ENCODE peak calls at places on chromosome 16, in six cellular contexts. One of them, this sample, is unnamed.

GRCh38 chr16:87791295-87792204 is 25.8 kb upstream of the KLHDC4 start:
- DNase-seq in AG10803: no peak
- DNase-seq in esophagus muscularis mucosa: no peak
- DNase-seq in spleen: no peak
- DNase-seq in mucosa of descending colon: no peak
- DNase-seq in type B pancreatic cell: no peak
- DNase-seq in this sample: no peak

GRCh38 chr16:51971184-51971583 is 575.8 kb downstream of the TOX3 start:
- DNase-seq in AG10803: peak
- DNase-seq in esophagus muscularis mucosa: no peak
- DNase-seq in spleen: no peak
- DNase-seq in mucosa of descending colon: no peak
- DNase-seq in type B pancreatic cell: no peak
- DNase-seq in this sample: no peak

GRCh38 chr16:68658258-68658973 is 13.3 kb downstream of the CDH3 start:
- DNase-seq in AG10803: peak
- DNase-seq in esophagus muscularis mucosa: no peak
- DNase-seq in spleen: no peak
- DNase-seq in mucosa of descending colon: no peak
- DNase-seq in type B pancreatic cell: no peak
- DNase-seq in this sample: no peak

GRCh38 chr16:64172652-64173051 is 949.2 kb downstream of the CDH11 start:
- DNase-seq in AG10803: no peak
- DNase-seq in esophagus muscularis mucosa: no peak
- DNase-seq in spleen: no peak
- DNase-seq in mucosa of descending colon: no peak
- DNase-seq in type B pancreatic cell: no peak
- DNase-seq in this sample: no peak

GRCh38 chr16:26599786-26600107 is 467.0 kb upstream of the C16orf82 start:
- DNase-seq in AG10803: no peak
- DNase-seq in esophagus muscularis mucosa: peak
- DNase-seq in spleen: no peak
- DNase-seq in mucosa of descending colon: no peak
- DNase-seq in type B pancreatic cell: no peak
- DNase-seq in this sample: no peak

GRCh38 chr16:15635926-15636325 is 7.0 kb downstream of the MARF1 start:
- DNase-seq in AG10803: no peak
- DNase-seq in esophagus muscularis mucosa: no peak
- DNase-seq in spleen: no peak
- DNase-seq in mucosa of descending colon: no peak
- DNase-seq in type B pancreatic cell: no peak
- DNase-seq in this sample: no peak

GRCh38 chr16:46728804-46729203 is 19.3 kb downstream of the MYLK3 start:
- DNase-seq in AG10803: no peak
- DNase-seq in esophagus muscularis mucosa: no peak
- DNase-seq in spleen: peak
- DNase-seq in mucosa of descending colon: no peak
- DNase-seq in type B pancreatic cell: no peak
- DNase-seq in this sample: no peak

GRCh38 chr16:610513-611381 is 20.0 kb upstream of the WFIKKN1 start:
- DNase-seq in AG10803: no peak
- DNase-seq in esophagus muscularis mucosa: no peak
- DNase-seq in spleen: peak
- DNase-seq in mucosa of descending colon: peak
- DNase-seq in type B pancreatic cell: no peak
- DNase-seq in this sample: no peak

GRCh38 chr16:15653227-15653626 is 3.2 kb downstream of the NDE1 start:
- DNase-seq in AG10803: peak
- DNase-seq in esophagus muscularis mucosa: no peak
- DNase-seq in spleen: no peak
- DNase-seq in mucosa of descending colon: no peak
- DNase-seq in type B pancreatic cell: no peak
- DNase-seq in this sample: no peak

GRCh38 chr16:53509906-53510703 is 7.1 kb upstream of the AKTIP start:
- DNase-seq in AG10803: peak
- DNase-seq in esophagus muscularis mucosa: no peak
- DNase-seq in spleen: peak
- DNase-seq in mucosa of descending colon: peak
- DNase-seq in type B pancreatic cell: no peak
- DNase-seq in this sample: no peak

GRCh38 chr16:76389126-76389525 is 111.9 kb downstream of the CNTNAP4 start:
- DNase-seq in AG10803: no peak
- DNase-seq in esophagus muscularis mucosa: no peak
- DNase-seq in spleen: no peak
- DNase-seq in mucosa of descending colon: no peak
- DNase-seq in type B pancreatic cell: no peak
- DNase-seq in this sample: no peak

GRCh38 chr16:2977440-2977839 is 2.8 kb downstream of the PKMYT1 start:
- DNase-seq in AG10803: no peak
- DNase-seq in esophagus muscularis mucosa: no peak
- DNase-seq in spleen: no peak
- DNase-seq in mucosa of descending colon: peak
- DNase-seq in type B pancreatic cell: no peak
- DNase-seq in this sample: no peak

GRCh38 chr16:64654137-64654652 is 467.7 kb downstream of the CDH11 start:
- DNase-seq in AG10803: peak
- DNase-seq in esophagus muscularis mucosa: no peak
- DNase-seq in spleen: no peak
- DNase-seq in mucosa of descending colon: no peak
- DNase-seq in type B pancreatic cell: no peak
- DNase-seq in this sample: no peak

GRCh38 chr16:19138601-19139000 is 24.8 kb downstream of the ITPRIPL2 start:
- DNase-seq in AG10803: peak
- DNase-seq in esophagus muscularis mucosa: peak
- DNase-seq in spleen: no peak
- DNase-seq in mucosa of descending colon: peak
- DNase-seq in type B pancreatic cell: no peak
- DNase-seq in this sample: no peak

GRCh38 chr16:1036121-1036520 is 36.4 kb upstream of the SSTR5 start:
- DNase-seq in AG10803: no peak
- DNase-seq in esophagus muscularis mucosa: no peak
- DNase-seq in spleen: no peak
- DNase-seq in mucosa of descending colon: no peak
- DNase-seq in type B pancreatic cell: no peak
- DNase-seq in this sample: no peak

GRCh38 chr16:86702824-86703588 is 124.7 kb downstream of the FOXL1 start:
- DNase-seq in AG10803: no peak
- DNase-seq in esophagus muscularis mucosa: no peak
- DNase-seq in spleen: no peak
- DNase-seq in mucosa of descending colon: no peak
- DNase-seq in type B pancreatic cell: no peak
- DNase-seq in this sample: no peak

GRCh38 chr16:57795431-57795878 is 6.8 kb downstream of the KIFC3 start:
- DNase-seq in AG10803: peak
- DNase-seq in esophagus muscularis mucosa: no peak
- DNase-seq in spleen: no peak
- DNase-seq in mucosa of descending colon: no peak
- DNase-seq in type B pancreatic cell: no peak
- DNase-seq in this sample: no peak

GRCh38 chr16:1638757-1639156 is 26.6 kb downstream of the CRAMP1 start:
- DNase-seq in AG10803: no peak
- DNase-seq in esophagus muscularis mucosa: no peak
- DNase-seq in spleen: no peak
- DNase-seq in mucosa of descending colon: no peak
- DNase-seq in type B pancreatic cell: no peak
- DNase-seq in this sample: no peak

GRCh38 chr16:75653926-75654325 is 6.4 kb downstream of the TERF2IP start:
- DNase-seq in AG10803: peak
- DNase-seq in esophagus muscularis mucosa: no peak
- DNase-seq in spleen: no peak
- DNase-seq in mucosa of descending colon: no peak
- DNase-seq in type B pancreatic cell: no peak
- DNase-seq in this sample: no peak

GRCh38 chr16:67883146-67883871 is 1.4 kb upstream of the NRN1L start:
- DNase-seq in AG10803: peak
- DNase-seq in esophagus muscularis mucosa: no peak
- DNase-seq in spleen: no peak
- DNase-seq in mucosa of descending colon: no peak
- DNase-seq in type B pancreatic cell: no peak
- DNase-seq in this sample: no peak

GRCh38 chr16:14244344-14245010 is 173.4 kb downstream of the MRTFB start:
- DNase-seq in AG10803: peak
- DNase-seq in esophagus muscularis mucosa: no peak
- DNase-seq in spleen: no peak
- DNase-seq in mucosa of descending colon: no peak
- DNase-seq in type B pancreatic cell: no peak
- DNase-seq in this sample: no peak

GRCh38 chr16:14500791-14501190 is 129.3 kb downstream of the PARN start:
- DNase-seq in AG10803: peak
- DNase-seq in esophagus muscularis mucosa: no peak
- DNase-seq in spleen: no peak
- DNase-seq in mucosa of descending colon: no peak
- DNase-seq in type B pancreatic cell: no peak
- DNase-seq in this sample: no peak

GRCh38 chr16:67666032-67666537 is 465 bp downstream of the ENKD1 start:
- DNase-seq in AG10803: no peak
- DNase-seq in esophagus muscularis mucosa: no peak
- DNase-seq in spleen: peak
- DNase-seq in mucosa of descending colon: peak
- DNase-seq in type B pancreatic cell: no peak
- DNase-seq in this sample: no peak

GRCh38 chr16:56774009-56774408 is 44.1 kb downstream of the NUP93 start:
- DNase-seq in AG10803: no peak
- DNase-seq in esophagus muscularis mucosa: no peak
- DNase-seq in spleen: no peak
- DNase-seq in mucosa of descending colon: no peak
- DNase-seq in type B pancreatic cell: no peak
- DNase-seq in this sample: no peak
- TF ChIP-seq CTCF in AG10803: no peak
- TF ChIP-seq CTCF in esophagus muscularis mucosa: no peak
- TF ChIP-seq CTCF in spleen: no peak
- TF ChIP-seq CTCF in mucosa of descending colon: no peak
- TF ChIP-seq CTCF in type B pancreatic cell: no peak
- TF ChIP-seq CTCF in this sample: no peak

DNA sequence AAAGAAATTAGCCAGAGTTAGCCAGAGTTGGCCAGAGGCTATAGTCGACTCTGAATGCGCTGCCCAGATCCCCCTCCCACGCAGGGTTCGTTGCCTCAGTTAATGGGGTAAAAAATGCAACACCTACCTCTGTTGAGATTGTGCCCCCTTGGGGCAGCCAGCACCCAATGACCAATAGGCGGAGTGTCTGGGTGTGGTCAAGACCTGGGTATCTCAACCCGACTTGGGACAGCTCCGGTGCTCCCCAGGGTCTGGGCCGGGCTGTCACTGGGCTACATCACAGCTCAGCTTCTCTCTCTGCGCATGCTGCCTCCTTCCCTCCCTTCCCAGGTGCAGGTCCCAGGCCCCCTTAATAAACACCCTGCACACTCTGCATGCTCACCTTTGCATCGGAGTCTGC is 59.6 kb upstream of the GCSH start:
- DNase-seq in AG10803: no peak
- DNase-seq in esophagus muscularis mucosa: no peak
- DNase-seq in spleen: no peak
- DNase-seq in mucosa of descending colon: no peak
- DNase-seq in type B pancreatic cell: no peak
- DNase-seq in this sample: no peak
- TF ChIP-seq CTCF in AG10803: no peak
- TF ChIP-seq CTCF in esophagus muscularis mucosa: no peak
- TF ChIP-seq CTCF in spleen: no peak
- TF ChIP-seq CTCF in mucosa of descending colon: no peak
- TF ChIP-seq CTCF in type B pancreatic cell: no peak
- TF ChIP-seq CTCF in this sample: no peak

DNA sequence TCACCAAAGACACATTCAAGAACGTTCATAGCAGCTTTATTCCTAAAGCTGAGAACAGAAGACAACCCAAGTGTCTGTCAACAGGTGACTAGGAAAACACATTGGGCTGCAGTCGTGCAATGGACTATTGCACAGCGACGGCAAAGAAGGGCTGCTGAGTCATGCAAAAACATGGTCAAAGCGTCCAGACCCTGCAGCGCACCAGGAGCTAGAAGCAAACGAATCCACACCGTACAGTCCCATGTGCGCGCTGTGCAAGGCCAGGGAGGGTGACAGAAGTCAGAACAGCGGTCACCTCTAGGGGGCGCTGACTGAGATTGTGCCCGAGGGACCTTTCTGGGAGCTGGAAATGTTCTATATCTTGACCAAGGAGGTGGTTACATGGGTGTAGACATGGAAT is 266.4 kb downstream of the MAF start:
- DNase-seq in AG10803: no peak
- DNase-seq in esophagus muscularis mucosa: no peak
- DNase-seq in spleen: no peak
- DNase-seq in mucosa of descending colon: peak
- DNase-seq in type B pancreatic cell: no peak
- DNase-seq in this sample: no peak
- TF ChIP-seq CTCF in AG10803: no peak
- TF ChIP-seq CTCF in esophagus muscularis mucosa: no peak
- TF ChIP-seq CTCF in spleen: no peak
- TF ChIP-seq CTCF in mucosa of descending colon: no peak
- TF ChIP-seq CTCF in type B pancreatic cell: peak
- TF ChIP-seq CTCF in this sample: peak

GRCh38 chr16:88894681-88895300 is 28.3 kb upstream of the PABPN1L start:
- DNase-seq in AG10803: no peak
- DNase-seq in esophagus muscularis mucosa: no peak
- DNase-seq in spleen: no peak
- DNase-seq in mucosa of descending colon: no peak
- DNase-seq in type B pancreatic cell: no peak
- DNase-seq in this sample: no peak

GRCh38 chr16:88891083-88891482 is 24.6 kb upstream of the PABPN1L start:
- DNase-seq in AG10803: no peak
- DNase-seq in esophagus muscularis mucosa: no peak
- DNase-seq in spleen: no peak
- DNase-seq in mucosa of descending colon: no peak
- DNase-seq in type B pancreatic cell: no peak
- DNase-seq in this sample: no peak

GRCh38 chr16:88892065-88892464 is 25.6 kb upstream of the PABPN1L start:
- DNase-seq in AG10803: no peak
- DNase-seq in esophagus muscularis mucosa: no peak
- DNase-seq in spleen: no peak
- DNase-seq in mucosa of descending colon: no peak
- DNase-seq in type B pancreatic cell: no peak
- DNase-seq in this sample: no peak

GRCh38 chr16:88895335-88895734 is 28.9 kb upstream of the PABPN1L start:
- DNase-seq in AG10803: no peak
- DNase-seq in esophagus muscularis mucosa: no peak
- DNase-seq in spleen: no peak
- DNase-seq in mucosa of descending colon: no peak
- DNase-seq in type B pancreatic cell: no peak
- DNase-seq in this sample: no peak

DNA sequence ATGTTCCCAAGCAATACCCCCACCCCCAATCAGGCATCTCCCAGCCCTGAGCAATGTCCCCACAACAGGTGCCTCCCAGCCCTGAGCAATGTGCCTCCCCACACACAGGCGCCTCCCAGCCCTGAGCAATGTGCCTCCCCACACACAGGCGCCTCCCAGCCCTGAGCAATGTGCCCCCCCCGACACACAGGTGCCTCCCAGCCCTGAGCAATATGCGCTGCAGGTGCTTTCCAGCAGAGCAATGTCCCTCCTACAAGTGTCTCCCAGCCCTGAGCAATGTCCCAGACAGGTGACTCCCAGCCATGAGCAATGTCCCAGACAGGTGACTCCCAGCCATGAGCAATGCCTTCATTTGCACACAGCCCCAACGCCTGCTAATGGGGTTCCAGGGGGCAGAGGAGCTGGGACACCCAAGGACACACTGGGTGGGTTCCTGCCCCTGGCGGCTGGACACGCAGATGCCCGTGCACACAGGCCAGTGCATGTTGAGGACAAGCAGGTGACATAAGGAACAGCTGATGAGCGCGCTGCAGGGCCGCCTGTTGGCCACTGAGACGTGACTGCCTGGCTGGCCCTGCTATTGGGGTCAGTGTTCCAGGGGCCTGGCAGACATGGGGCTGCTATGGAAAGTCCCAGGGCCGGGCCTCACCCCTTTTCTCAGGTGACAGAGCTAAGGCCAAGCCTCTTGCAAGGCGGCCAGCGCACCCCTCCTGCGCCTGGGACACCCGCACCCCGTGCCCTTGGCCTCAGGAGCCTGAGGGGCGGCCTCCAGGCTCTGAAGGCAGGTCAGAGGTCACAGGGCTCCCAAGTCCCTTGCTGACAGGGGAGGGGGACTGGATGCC is 26.9 kb upstream of the PABPN1L start:
- DNase-seq in AG10803: no peak
- DNase-seq in esophagus muscularis mucosa: no peak
- DNase-seq in spleen: no peak
- DNase-seq in mucosa of descending colon: no peak
- DNase-seq in type B pancreatic cell: no peak
- DNase-seq in this sample: no peak
- TF ChIP-seq CTCF in AG10803: no peak
- TF ChIP-seq CTCF in esophagus muscularis mucosa: no peak
- TF ChIP-seq CTCF in spleen: no peak
- TF ChIP-seq CTCF in mucosa of descending colon: no peak
- TF ChIP-seq CTCF in type B pancreatic cell: no peak
- TF ChIP-seq CTCF in this sample: no peak

This sample was measured in chondrocyte.